ENCODE peak calls at places on chromosomes 16 and 17, in eight cellular contexts. One of them, this sample, is unnamed.

GRCh38 chr17:56540791-56541190 is 52.7 kb upstream of the NOG start:
- DNase-seq in AG09319: no peak
- DNase-seq in cardiac fibroblast: no peak
- DNase-seq in NCI-H1092: no peak
- DNase-seq in fibroblast of the aortic adventitia: no peak
- DNase-seq in GM04503: no peak
- DNase-seq in CD4-positive, alpha-beta T cell: no peak
- DNase-seq in A549: no peak
- DNase-seq in this sample: no peak

GRCh38 chr16:81221731-81222130 is 16.8 kb upstream of the BCO1 start:
- DNase-seq in NCI-H1092: no peak
- DNase-seq in AG09319: no peak
- DNase-seq in GM04503: no peak
- DNase-seq in A549: no peak
- DNase-seq in cardiac fibroblast: no peak
- DNase-seq in fibroblast of the aortic adventitia: no peak
- DNase-seq in CD4-positive, alpha-beta T cell: no peak
- DNase-seq in this sample: no peak

GRCh38 chr17:81492706-81493105 is 19.9 kb downstream of the ACTG1 start:
- DNase-seq in CD4-positive, alpha-beta T cell: no peak
- DNase-seq in cardiac fibroblast: no peak
- DNase-seq in AG09319: no peak
- DNase-seq in fibroblast of the aortic adventitia: no peak
- DNase-seq in GM04503: no peak
- DNase-seq in NCI-H1092: no peak
- DNase-seq in A549: no peak
- DNase-seq in this sample: no peak

GRCh38 chr17:41098476-41098875 is 534 bp upstream of the KRTAP4-8 start:
- DNase-seq in A549: no peak
- DNase-seq in cardiac fibroblast: no peak
- DNase-seq in CD4-positive, alpha-beta T cell: no peak
- DNase-seq in NCI-H1092: no peak
- DNase-seq in AG09319: peak
- DNase-seq in GM04503: no peak
- DNase-seq in fibroblast of the aortic adventitia: no peak
- DNase-seq in this sample: no peak

GRCh38 chr16:81457326-81458133 is 12.9 kb downstream of the CMIP start:
- DNase-seq in GM04503: peak
- DNase-seq in CD4-positive, alpha-beta T cell: no peak
- DNase-seq in A549: peak
- DNase-seq in fibroblast of the aortic adventitia: peak
- DNase-seq in cardiac fibroblast: peak
- DNase-seq in NCI-H1092: no peak
- DNase-seq in AG09319: peak
- DNase-seq in this sample: no peak

GRCh38 chr16:3059723-3060242 is 5.7 kb upstream of the IL32 start:
- DNase-seq in NCI-H1092: no peak
- DNase-seq in CD4-positive, alpha-beta T cell: no peak
- DNase-seq in fibroblast of the aortic adventitia: no peak
- DNase-seq in A549: no peak
- DNase-seq in GM04503: no peak
- DNase-seq in cardiac fibroblast: no peak
- DNase-seq in AG09319: no peak
- DNase-seq in this sample: no peak

GRCh38 chr16:49592507-49593422 is 219.2 kb downstream of the C16orf78 start:
- DNase-seq in GM04503: no peak
- DNase-seq in A549: peak
- DNase-seq in AG09319: no peak
- DNase-seq in cardiac fibroblast: peak
- DNase-seq in CD4-positive, alpha-beta T cell: peak
- DNase-seq in NCI-H1092: no peak
- DNase-seq in fibroblast of the aortic adventitia: peak
- DNase-seq in this sample: peak

GRCh38 chr17:10733666-10734065 is 3.8 kb upstream of the TMEM220 start:
- DNase-seq in cardiac fibroblast: no peak
- DNase-seq in A549: no peak
- DNase-seq in GM04503: no peak
- DNase-seq in NCI-H1092: no peak
- DNase-seq in fibroblast of the aortic adventitia: no peak
- DNase-seq in CD4-positive, alpha-beta T cell: no peak
- DNase-seq in AG09319: no peak
- DNase-seq in this sample: no peak

GRCh38 chr16:15607700-15608396 is 35.1 kb downstream of the MARF1 start:
- DNase-seq in cardiac fibroblast: peak
- DNase-seq in fibroblast of the aortic adventitia: peak
- DNase-seq in CD4-positive, alpha-beta T cell: no peak
- DNase-seq in A549: no peak
- DNase-seq in GM04503: no peak
- DNase-seq in AG09319: no peak
- DNase-seq in NCI-H1092: no peak
- DNase-seq in this sample: no peak

GRCh38 chr17:47978324-47978723 is 7.4 kb downstream of the CDK5RAP3 start:
- DNase-seq in NCI-H1092: peak
- DNase-seq in AG09319: no peak
- DNase-seq in A549: peak
- DNase-seq in cardiac fibroblast: peak
- DNase-seq in CD4-positive, alpha-beta T cell: peak
- DNase-seq in GM04503: no peak
- DNase-seq in fibroblast of the aortic adventitia: peak
- DNase-seq in this sample: peak

GRCh38 chr16:57479422-57480126 is 6.7 kb downstream of the DOK4 start:
- DNase-seq in cardiac fibroblast: peak
- DNase-seq in CD4-positive, alpha-beta T cell: no peak
- DNase-seq in GM04503: no peak
- DNase-seq in AG09319: peak
- DNase-seq in A549: peak
- DNase-seq in NCI-H1092: no peak
- DNase-seq in fibroblast of the aortic adventitia: peak
- DNase-seq in this sample: no peak

GRCh38 chr16:2719328-2720062 is 529 bp downstream of the PRSS27 start:
- DNase-seq in CD4-positive, alpha-beta T cell: no peak
- DNase-seq in fibroblast of the aortic adventitia: no peak
- DNase-seq in cardiac fibroblast: no peak
- DNase-seq in GM04503: no peak
- DNase-seq in NCI-H1092: no peak
- DNase-seq in AG09319: no peak
- DNase-seq in A549: no peak
- DNase-seq in this sample: no peak

GRCh38 chr17:81043725-81044427 is 8.9 kb downstream of the BAIAP2 start:
- DNase-seq in CD4-positive, alpha-beta T cell: no peak
- DNase-seq in A549: peak
- DNase-seq in AG09319: no peak
- DNase-seq in NCI-H1092: no peak
- DNase-seq in fibroblast of the aortic adventitia: peak
- DNase-seq in cardiac fibroblast: no peak
- DNase-seq in GM04503: no peak
- DNase-seq in this sample: no peak

This sample was measured in GM20000.